ENCODE peak calls at places on chromosomes 7 and 10, in seven cellular contexts. One of them, this sample, is unnamed.

GRCh38 chr7:144780071-144780608 is 55.7 kb downstream of the TPK1 start:
- DNase-seq in EL: no peak
- DNase-seq in caudate nucleus: no peak
- DNase-seq in GM10248: no peak
- DNase-seq in GM19239: no peak
- DNase-seq in NCI-H1436: no peak
- DNase-seq in NCI-H524 treated with DMSO at 0.1 percent for 48 hours: no peak
- DNase-seq in this sample: no peak

GRCh38 chr7:111192614-111193053 is 101.7 kb downstream of the LRRN3 start:
- DNase-seq in NCI-H1436: no peak
- DNase-seq in GM19239: no peak
- DNase-seq in NCI-H524 treated with DMSO at 0.1 percent for 48 hours: no peak
- DNase-seq in caudate nucleus: no peak
- DNase-seq in GM10248: no peak
- DNase-seq in EL: no peak
- DNase-seq in this sample: no peak

GRCh38 chr10:119161680-119162079 is 3.8 kb downstream of the SFXN4 start:
- DNase-seq in NCI-H1436: no peak
- DNase-seq in GM10248: no peak
- DNase-seq in NCI-H524 treated with DMSO at 0.1 percent for 48 hours: no peak
- DNase-seq in caudate nucleus: no peak
- DNase-seq in EL: no peak
- DNase-seq in GM19239: no peak
- DNase-seq in this sample: no peak

GRCh38 chr10:21423850-21424249 is 101.6 kb downstream of the SKIDA1 start:
- DNase-seq in caudate nucleus: no peak
- DNase-seq in NCI-H524 treated with DMSO at 0.1 percent for 48 hours: no peak
- DNase-seq in GM10248: no peak
- DNase-seq in EL: no peak
- DNase-seq in GM19239: no peak
- DNase-seq in NCI-H1436: no peak
- DNase-seq in this sample: no peak

GRCh38 chr7:82699773-82700186 is 256.2 kb upstream of the CACNA2D1 start:
- DNase-seq in GM19239: no peak
- DNase-seq in GM10248: no peak
- DNase-seq in caudate nucleus: no peak
- DNase-seq in NCI-H1436: no peak
- DNase-seq in EL: peak; percentile 61
- DNase-seq in NCI-H524 treated with DMSO at 0.1 percent for 48 hours: no peak
- DNase-seq in this sample: no peak

GRCh38 chr10:117609095-117609821 is 66.7 kb downstream of the EMX2 start:
- DNase-seq in NCI-H524 treated with DMSO at 0.1 percent for 48 hours: no peak
- DNase-seq in caudate nucleus: no peak
- DNase-seq in GM10248: no peak
- DNase-seq in GM19239: no peak
- DNase-seq in NCI-H1436: no peak
- DNase-seq in EL: peak; percentile 85
- DNase-seq in this sample: no peak

GRCh38 chr7:79495544-79496272 is 42.2 kb upstream of the MAGI2 start:
- DNase-seq in NCI-H524 treated with DMSO at 0.1 percent for 48 hours: no peak
- DNase-seq in GM10248: no peak
- DNase-seq in caudate nucleus: no peak
- DNase-seq in GM19239: no peak
- DNase-seq in NCI-H1436: no peak
- DNase-seq in EL: peak; percentile 87
- DNase-seq in this sample: no peak

GRCh38 chr10:121891103-121891502 is 36.7 kb downstream of the ATE1 start:
- DNase-seq in EL: no peak
- DNase-seq in GM19239: no peak
- DNase-seq in NCI-H1436: no peak
- DNase-seq in GM10248: no peak
- DNase-seq in NCI-H524 treated with DMSO at 0.1 percent for 48 hours: no peak
- DNase-seq in caudate nucleus: no peak
- DNase-seq in this sample: no peak

GRCh38 chr7:35723011-35723410 is 28.1 kb upstream of the HERPUD2 start:
- DNase-seq in caudate nucleus: no peak
- DNase-seq in EL: peak; percentile 48
- DNase-seq in NCI-H524 treated with DMSO at 0.1 percent for 48 hours: no peak
- DNase-seq in NCI-H1436: no peak
- DNase-seq in GM19239: no peak
- DNase-seq in GM10248: no peak
- DNase-seq in this sample: no peak

GRCh38 chr7:43201912-43202311 is 89.5 kb downstream of the HECW1 start:
- DNase-seq in EL: peak; percentile 14
- DNase-seq in GM19239: no peak
- DNase-seq in NCI-H1436: no peak
- DNase-seq in caudate nucleus: no peak
- DNase-seq in GM10248: no peak
- DNase-seq in NCI-H524 treated with DMSO at 0.1 percent for 48 hours: no peak
- DNase-seq in this sample: no peak

GRCh38 chr10:103665439-103665838 is 171.9 kb downstream of the NEURL1 start:
- DNase-seq in NCI-H1436: no peak
- DNase-seq in EL: no peak
- DNase-seq in NCI-H524 treated with DMSO at 0.1 percent for 48 hours: no peak
- DNase-seq in GM19239: no peak
- DNase-seq in GM10248: no peak
- DNase-seq in caudate nucleus: no peak
- DNase-seq in this sample: no peak

GRCh38 chr10:137606-138005 is 2.4 kb downstream of the ZMYND11 start:
- DNase-seq in NCI-H1436: no peak
- DNase-seq in EL: peak; percentile 66
- DNase-seq in NCI-H524 treated with DMSO at 0.1 percent for 48 hours: no peak
- DNase-seq in GM19239: no peak
- DNase-seq in GM10248: no peak
- DNase-seq in caudate nucleus: no peak
- DNase-seq in this sample: no peak

GRCh38 chr7:78345293-78345692 is 546.7 kb downstream of the PHTF2 start:
- DNase-seq in GM19239: no peak
- DNase-seq in caudate nucleus: no peak
- DNase-seq in NCI-H1436: no peak
- DNase-seq in GM10248: no peak
- DNase-seq in EL: no peak
- DNase-seq in NCI-H524 treated with DMSO at 0.1 percent for 48 hours: no peak
- DNase-seq in this sample: no peak